ENCODE peak calls at places on chromosomes 1 and 21, in five cellular contexts. E is PC-3, M is neuronal stem cell, C is IMR-90, L is Karpas-422. R is an unnamed sample. For H3K4me1, the result is how much of the 10 kb centered on the place peaks cover.

GRCh38 chr1:23200885-23201284 is 16.4 kb downstream of the HTR1D start:
- DNase-seq in E (no peak), M (no peak), C (no peak), L (peak), R (no peak)

GRCh38 chr1:235329139-235329808 is 904 bp downstream of the GGPS1 start:
- DNase-seq in E (peak), M (no peak), C (peak), L (peak), R (peak)

GRCh38 chr1:214363386-214363785 is 82.4 kb downstream of the SMYD2 start:
- DNase-seq in E (no peak), M (no peak), C (no peak), L (no peak), R (no peak)

GRCh38 chr1:26094076-26094669 is 17.5 kb upstream of the PDIK1L start:
- DNase-seq in E (no peak), M (no peak), C (peak), L (no peak), R (no peak)

GRCh38 chr1:239243003-239243402 is 143.4 kb upstream of the CHRM3 start:
- DNase-seq in E (no peak), M (no peak), C (no peak), L (no peak), R (no peak)

GRCh38 chr1:53277326-53277725 is 39.0 kb upstream of the MAGOH start:
- DNase-seq in E (no peak), M (no peak), C (no peak), L (no peak), R (peak)

GRCh38 chr1:162892916-162893714 is 32.1 kb upstream of the CCDC190 start:
- DNase-seq in E (no peak), M (no peak), C (peak), L (no peak), R (no peak)

GRCh38 chr1:68600049-68600661 is 103.3 kb upstream of the DEPDC1 start:
- DNase-seq in E (peak), M (no peak), C (peak), L (peak), R (no peak)

GRCh38 chr1:30856260-30856790 is 52.2 kb downstream of the SDC3 start:
- DNase-seq in E (no peak), M (no peak), C (no peak), L (peak), R (peak)

DNA sequence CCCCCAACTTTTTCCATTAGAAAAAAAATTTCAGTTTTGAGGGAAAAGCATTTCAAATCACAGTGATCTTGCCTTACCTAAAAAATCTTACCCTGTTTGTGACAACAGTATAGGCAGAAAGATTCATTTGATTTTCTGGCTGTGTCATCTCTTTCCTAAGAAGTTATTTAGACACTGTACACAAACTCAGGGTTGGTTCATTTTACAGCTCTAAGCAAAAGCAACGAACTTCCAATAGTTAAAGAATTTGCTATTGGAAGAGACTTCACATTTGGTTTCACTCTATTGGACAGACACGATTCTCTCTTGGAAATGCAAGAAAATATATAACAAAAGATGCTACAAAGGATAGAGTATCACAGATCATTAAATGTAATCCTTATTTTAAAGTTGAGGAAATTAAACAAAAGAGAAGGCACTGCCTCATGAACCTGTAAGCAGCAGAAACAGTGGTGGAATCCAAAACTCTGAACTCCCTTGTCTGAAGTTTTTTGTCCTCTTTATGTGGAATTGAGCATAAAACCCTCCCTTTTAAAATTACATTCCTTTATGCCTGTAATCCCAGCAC is 20.8 kb downstream of the EYA3 start:
- DNase-seq in E (peak), M (no peak), C (peak), L (no peak), R (peak)
- H3K4me1 ChIP-seq in E (under half), M (under half), C (under half), L (half or more), R (under half)

GRCh38 chr1:230641346-230641745 is 935 bp upstream of the COG2 start:
- DNase-seq in E (peak), M (no peak), C (peak), L (no peak), R (peak)

GRCh38 chr1:230641900-230642262 is 400 bp upstream of the COG2 start:
- DNase-seq in E (no peak), M (no peak), C (no peak), L (no peak), R (no peak)

GRCh38 chr1:230646710-230647302 is 4.5 kb downstream of the COG2 start:
- DNase-seq in E (no peak), M (no peak), C (no peak), L (no peak), R (no peak)

GRCh38 chr1:230642263-230642959 is at the start of gene COG2:
- DNase-seq in E (peak), M (peak), C (peak), L (peak), R (peak)

DNA sequence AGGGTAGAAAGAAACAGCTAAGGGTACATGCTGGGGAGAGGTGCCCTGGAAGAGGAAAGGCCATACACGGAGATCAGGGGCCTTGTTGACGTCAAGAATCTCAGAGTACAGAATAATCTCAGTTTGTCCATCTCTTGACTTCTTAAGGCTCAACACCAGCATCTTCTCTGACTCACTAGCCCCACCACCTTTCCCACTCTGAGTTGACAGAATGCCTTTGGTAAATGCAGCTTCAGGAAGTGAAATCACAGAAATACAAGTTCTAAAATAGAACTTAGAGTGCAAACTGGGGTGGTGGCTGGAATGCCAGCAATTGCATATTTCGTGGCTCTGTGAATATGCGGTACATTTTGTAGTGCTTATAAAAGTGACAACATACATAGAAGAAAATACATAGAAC is 1.6 kb downstream of the COG2 start:
- DNase-seq in E (peak), M (no peak), C (peak), L (no peak), R (no peak)
- H3K4me2 ChIP-seq in E (peak), M (no peak), C (peak), L (peak), R (peak)

GRCh38 chr1:116380499-116381316 is 7.7 kb downstream of the ATP1A1 start:
- DNase-seq in E (no peak), M (no peak), C (no peak), L (peak), R (no peak)
- H3K4me1 ChIP-seq in E (under half), M (under half), C (under half), L (half or more), R (under half)

DNA sequence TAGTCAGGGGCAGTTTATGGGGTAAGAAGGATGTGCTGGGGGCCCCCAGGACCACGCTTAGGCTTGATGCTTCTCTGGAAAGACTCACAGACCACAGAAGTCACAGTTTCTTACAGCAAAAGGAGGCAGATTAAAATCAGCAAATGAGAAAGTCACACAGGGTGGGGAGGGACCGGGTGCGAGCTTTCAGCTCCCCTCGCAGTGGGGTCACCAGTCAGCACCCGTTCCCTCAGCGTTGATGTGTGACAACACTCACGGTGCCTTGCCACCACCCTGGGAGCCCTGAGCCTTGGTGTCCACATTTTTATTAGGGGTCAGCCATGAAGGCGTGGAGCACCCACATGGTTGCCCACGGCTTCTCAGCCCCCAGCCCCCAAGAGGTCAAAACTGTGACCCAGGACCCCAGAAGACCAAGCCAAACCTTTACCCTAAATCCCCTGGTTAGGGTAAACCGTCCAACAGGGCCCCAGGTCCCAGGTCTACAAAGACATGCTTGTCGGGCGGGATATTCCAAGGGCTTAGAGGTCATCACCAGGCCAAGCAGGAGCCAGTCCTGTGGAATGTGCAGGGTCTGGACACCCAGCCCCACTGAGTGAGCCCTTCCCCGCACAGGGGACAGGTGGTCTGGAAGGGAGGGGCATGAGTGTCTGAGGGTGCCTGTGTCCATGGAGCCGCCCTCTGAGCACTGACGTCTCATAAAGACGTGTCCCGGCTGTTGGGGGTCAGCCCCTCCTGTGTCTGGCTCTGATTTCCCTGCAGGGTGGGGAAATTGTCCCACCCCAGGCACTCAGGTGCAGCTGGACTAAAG is 64.5 kb upstream of the ABCG1 start:
- DNase-seq in E (no peak), M (no peak), C (no peak), L (no peak), R (peak)
- H3K4me2 ChIP-seq in E (no peak), M (no peak), C (no peak), L (no peak), R (no peak)

R was measured in osteoblast.